ENCODE peak calls at places on chromosomes 2 and 18, in eight cellular contexts. V is neural progenitor cell, X is GM23248, W is cardiac muscle cell, N is HCT116, J is body of pancreas, L is pancreas, T is mesenchymal stem cell. P is an unnamed sample. For H3K4me1 and H3K9me3, the result is how much of the 10 kb centered on the place peaks cover.

GRCh38 chr2:110106642-110107041 is 9.0 kb downstream of the MALL start:
- DNase-seq in V (no peak), X (peak), W (no peak), N (peak), J (no peak), L (no peak), T (peak), P (no peak)

GRCh38 chr2:166627893-166628292 is 133.8 kb upstream of the SCN7A start:
- DNase-seq in V (no peak), X (no peak), W (peak), N (no peak), J (no peak), L (no peak), T (no peak), P (no peak)

GRCh38 chr18:75213610-75214009 is 3.0 kb downstream of the TSHZ1 start:
- DNase-seq in V (no peak), X (peak), W (no peak), N (no peak), J (no peak), L (no peak), T (no peak), P (no peak)

GRCh38 chr2:200253631-200254030 is 52.9 kb upstream of the SPATS2L start:
- DNase-seq in V (no peak), X (peak), W (no peak), N (no peak), J (peak), L (no peak), T (peak), P (no peak)

GRCh38 chr2:40353236-40353635 is 98.7 kb downstream of the SLC8A1 start:
- DNase-seq in V (no peak), X (peak), W (no peak), N (no peak), J (no peak), L (no peak), T (no peak), P (no peak)

GRCh38 chr2:70133521-70134348 is 46.5 kb downstream of the PCBP1 start:
- DNase-seq in V (no peak), X (no peak), W (no peak), N (no peak), J (no peak), L (no peak), T (no peak), P (peak)

GRCh38 chr2:212520340-212520739 is 18.3 kb downstream of the ERBB4 start:
- DNase-seq in V (peak), X (peak), W (no peak), N (peak), J (no peak), L (no peak), T (peak), P (no peak)

GRCh38 chr2:207619764-207620203 is 5.4 kb downstream of the METTL21A start:
- DNase-seq in V (no peak), X (no peak), W (no peak), N (no peak), J (no peak), L (no peak), T (peak), P (no peak)

GRCh38 chr2:190069936-190070696 is 7.6 kb upstream of the MSTN start:
- DNase-seq in V (peak), X (peak), W (peak), N (peak), J (peak), L (no peak), T (peak), P (peak)

GRCh38 chr2:209578394-209579006 is 154.7 kb downstream of the MAP2 start:
- DNase-seq in V (no peak), X (no peak), W (no peak), N (no peak), J (no peak), L (no peak), T (no peak), P (no peak)

GRCh38 chr2:202036601-202037037 is 3.0 kb downstream of the FZD7 start:
- DNase-seq in V (peak), X (peak), W (peak), N (no peak), J (no peak), L (no peak), T (peak), P (no peak)

GRCh38 chr2:190359896-190360376 is 16.5 kb downstream of the INPP1 start:
- DNase-seq in V (peak), X (peak), W (peak), N (no peak), J (peak), L (no peak), T (peak), P (peak)

GRCh38 chr2:230312638-230313037 is 14.4 kb upstream of the SP140L start:
- DNase-seq in V (peak), X (peak), W (no peak), N (no peak), J (no peak), L (no peak), T (no peak), P (no peak)

GRCh38 chr18:58674863-58675472 is 3.7 kb downstream of the MALT1 start:
- DNase-seq in V (no peak), X (peak), W (no peak), N (no peak), J (no peak), L (no peak), T (peak), P (no peak)

GRCh38 chr2:213199871-213200270 is 48.5 kb upstream of the IKZF2 start:
- DNase-seq in V (no peak), X (peak), W (no peak), N (no peak), J (no peak), L (no peak), T (peak), P (no peak)

GRCh38 chr18:67788784-67789545 is 272.4 kb upstream of the DSEL start:
- DNase-seq in V (no peak), X (no peak), W (no peak), N (no peak), J (no peak), L (no peak), T (no peak), P (no peak)

GRCh38 chr2:168392031-168392430 is 64.0 kb upstream of the CERS6 start:
- DNase-seq in V (no peak), X (peak), W (no peak), N (no peak), J (no peak), L (no peak), T (no peak), P (no peak)

GRCh38 chr2:96933528-96933927 is 52.9 kb downstream of the FAM178B start:
- DNase-seq in V (peak), X (no peak), W (no peak), N (no peak), J (no peak), L (no peak), T (no peak), P (no peak)

GRCh38 chr2:206915136-206915535 is 24.2 kb upstream of the CPO start:
- DNase-seq in V (no peak), X (peak), W (no peak), N (peak), J (no peak), L (no peak), T (peak), P (no peak)

GRCh38 chr2:143428700-143429099 is 299.5 kb downstream of the ARHGAP15 start:
- DNase-seq in V (no peak), X (peak), W (no peak), N (no peak), J (no peak), L (no peak), T (no peak), P (no peak)

GRCh38 chr2:20225294-20226151 is 593 bp upstream of the SDC1 start:
- DNase-seq in V (peak), X (peak), W (peak), N (peak), J (peak), L (peak), T (peak), P (no peak)

GRCh38 chr18:33761363-33761762 is 183.3 kb downstream of the ASXL3 start:
- DNase-seq in V (peak), X (peak), W (peak), N (no peak), J (peak), L (no peak), T (peak), P (no peak)

GRCh38 chr2:140013556-140014270 is 1233.5 kb upstream of the NXPH2 start:
- DNase-seq in V (no peak), X (no peak), W (no peak), N (no peak), J (no peak), L (no peak), T (no peak), P (no peak)

GRCh38 chr2:231475965-231476364 is 11.7 kb upstream of the NCL start:
- DNase-seq in V (no peak), X (no peak), W (no peak), N (no peak), J (no peak), L (no peak), T (no peak), P (no peak)

GRCh38 chr2:158099716-158100115 is 2.0 kb upstream of the UPP2 start:
- DNase-seq in V (no peak), X (peak), W (no peak), N (no peak), J (no peak), L (no peak), T (no peak), P (no peak)

GRCh38 chr2:241854342-241855244 is 4.1 kb downstream of the PDCD1 start:
- DNase-seq in V (no peak), X (no peak), W (no peak), N (no peak), J (no peak), L (peak), T (no peak), P (no peak)

GRCh38 chr18:1487457-1487856 is 582.8 kb downstream of the ADCYAP1 start:
- DNase-seq in V (no peak), X (no peak), W (peak), N (no peak), J (no peak), L (no peak), T (no peak), P (no peak)

GRCh38 chr2:54845514-54845913 is 122.1 kb downstream of the EML6 start:
- DNase-seq in V (no peak), X (peak), W (peak), N (no peak), J (no peak), L (no peak), T (peak), P (no peak)

GRCh38 chr2:47041065-47041464 is 114.0 kb downstream of the STPG4 start:
- DNase-seq in V (no peak), X (no peak), W (peak), N (no peak), J (no peak), L (no peak), T (peak), P (no peak)

GRCh38 chr18:66196805-66197204 is 407.1 kb downstream of the CDH19 start:
- DNase-seq in V (no peak), X (no peak), W (no peak), N (no peak), J (no peak), L (no peak), T (no peak), P (no peak)

GRCh38 chr2:39107156-39107555 is 13.7 kb downstream of the SOS1 start:
- DNase-seq in V (peak), X (no peak), W (peak), N (no peak), J (no peak), L (no peak), T (peak), P (no peak)

DNA sequence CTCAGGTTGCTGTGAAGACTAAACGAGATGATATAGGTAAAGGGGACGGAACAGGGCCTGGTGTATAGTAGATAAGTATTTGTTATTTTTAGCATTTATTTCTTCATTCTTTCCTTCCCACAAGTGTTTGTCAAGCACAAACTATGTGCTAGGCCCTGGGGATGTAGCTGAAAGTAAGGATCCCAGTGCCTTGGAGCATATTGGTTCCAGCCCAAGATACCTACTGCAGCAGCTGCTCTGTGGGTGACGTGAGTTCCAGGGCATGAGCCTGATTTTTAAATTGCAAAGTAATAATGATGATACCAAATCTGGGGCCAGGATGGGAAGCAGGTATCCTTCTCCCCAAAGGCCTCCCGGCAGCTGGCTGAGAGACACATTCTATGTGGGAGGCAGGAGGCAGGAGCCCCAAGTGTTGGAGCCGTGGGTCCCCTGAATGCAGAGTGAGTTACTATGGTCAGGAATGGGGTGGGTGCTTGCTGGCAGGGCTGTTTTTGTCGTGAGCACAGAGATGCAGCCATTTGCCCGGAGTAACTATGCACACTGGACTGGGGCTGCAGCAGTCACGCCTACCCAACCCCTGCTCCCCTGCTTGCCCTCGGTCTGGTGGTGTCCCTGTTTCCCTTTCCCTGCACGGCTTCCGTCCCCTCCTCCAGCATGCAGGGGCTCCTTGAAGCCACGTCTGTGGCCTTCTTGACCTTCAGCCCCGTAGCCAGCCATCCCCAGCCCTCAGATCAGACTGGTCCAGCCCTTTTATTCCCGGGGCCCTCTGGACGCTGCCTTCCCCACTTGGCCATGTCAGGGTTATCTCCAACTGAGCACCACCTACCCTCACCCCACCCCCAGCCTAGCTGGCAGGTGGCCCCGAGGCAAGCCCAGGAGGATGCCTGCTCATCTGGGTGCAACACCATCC is 52.4 kb downstream of the INHBB start:
- DNase-seq in V (no peak), X (peak), W (no peak), N (no peak), J (no peak), L (peak), T (peak), P (no peak)
- H3K4me1 ChIP-seq in V (under half), X (under half), W (under half), N (under half), J (under half), L (under half), T (under half), P (under half)

GRCh38 chr2:74415762-74416395 is 5.5 kb downstream of the C2orf81 start:
- DNase-seq in V (no peak), X (peak), W (no peak), N (no peak), J (no peak), L (no peak), T (no peak), P (no peak)

GRCh38 chr2:74413001-74413698 is 8.3 kb downstream of the C2orf81 start:
- DNase-seq in V (no peak), X (no peak), W (no peak), N (no peak), J (no peak), L (no peak), T (no peak), P (no peak)

GRCh38 chr2:74416721-74417120 is 4.7 kb downstream of the C2orf81 start:
- DNase-seq in V (no peak), X (no peak), W (no peak), N (no peak), J (no peak), L (no peak), T (no peak), P (no peak)

GRCh38 chr2:74414913-74415761 is 6.3 kb downstream of the C2orf81 start:
- DNase-seq in V (no peak), X (peak), W (no peak), N (no peak), J (peak), L (peak), T (no peak), P (no peak)

GRCh38 chr2:74414475-74414874 is 6.9 kb downstream of the C2orf81 start:
- DNase-seq in V (no peak), X (no peak), W (no peak), N (no peak), J (no peak), L (no peak), T (no peak), P (no peak)
- H3K4me3 ChIP-seq in V (no peak), X (peak), W (no peak), N (no peak), J (no peak), L (no peak), T (no peak), P (peak)

GRCh38 chr18:13700153-13700552 is 26.2 kb downstream of the FAM210A start:
- DNase-seq in V (no peak), X (no peak), W (no peak), N (no peak), J (no peak), L (no peak), T (no peak), P (no peak)
- H3K9me3 ChIP-seq in V (under half), X (under half), W (under half), N (under half), J (under half), L (under half), T (under half), P (under half)

GRCh38 chr2:108571262-108571661 is 37.0 kb downstream of the LIMS1 start:
- DNase-seq in V (no peak), X (no peak), W (no peak), N (no peak), J (no peak), L (no peak), T (peak), P (no peak)

GRCh38 chr2:108574332-108574731 is 40.1 kb downstream of the LIMS1 start:
- DNase-seq in V (no peak), X (no peak), W (no peak), N (no peak), J (no peak), L (no peak), T (no peak), P (no peak)

GRCh38 chr2:108565778-108566375 is 31.6 kb downstream of the LIMS1 start:
- DNase-seq in V (no peak), X (no peak), W (no peak), N (no peak), J (no peak), L (no peak), T (no peak), P (no peak)

GRCh38 chr2:108573070-108573469 is 38.8 kb downstream of the LIMS1 start:
- DNase-seq in V (no peak), X (peak), W (no peak), N (no peak), J (no peak), L (no peak), T (peak), P (no peak)

DNA sequence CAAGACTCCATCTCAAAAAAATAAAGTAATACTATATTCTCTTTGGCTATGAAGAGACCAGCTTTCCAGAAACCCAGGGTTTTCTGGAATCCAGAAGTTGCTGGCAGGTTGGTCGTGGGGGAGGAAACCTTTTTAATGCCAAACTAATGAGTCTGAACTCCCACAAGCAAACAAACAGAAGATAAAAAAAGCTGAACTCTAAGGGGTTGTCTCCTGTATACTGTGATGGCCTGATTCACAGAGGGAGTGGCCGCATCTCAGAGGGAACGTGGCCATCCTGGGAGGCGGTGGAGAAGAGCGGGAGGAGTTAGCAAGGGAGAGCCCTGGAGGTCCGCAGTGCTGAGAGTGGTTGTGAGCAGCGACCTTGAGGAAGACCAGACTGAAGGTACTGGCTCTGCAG is 36.1 kb downstream of the LIMS1 start:
- DNase-seq in V (no peak), X (peak), W (no peak), N (no peak), J (no peak), L (no peak), T (peak), P (no peak)
- H3K4me1 ChIP-seq in V (under half), X (half or more), W (under half), N (under half), J (under half), L (under half), T (under half), P (under half)

GRCh38 chr2:11481426-11481788 is 15.4 kb upstream of the E2F6 start:
- DNase-seq in V (peak), X (no peak), W (no peak), N (no peak), J (no peak), L (no peak), T (no peak), P (no peak)
- H3K4me3 ChIP-seq in V (peak), X (no peak), W (no peak), N (no peak), J (no peak), L (no peak), T (no peak), P (no peak)

DNA sequence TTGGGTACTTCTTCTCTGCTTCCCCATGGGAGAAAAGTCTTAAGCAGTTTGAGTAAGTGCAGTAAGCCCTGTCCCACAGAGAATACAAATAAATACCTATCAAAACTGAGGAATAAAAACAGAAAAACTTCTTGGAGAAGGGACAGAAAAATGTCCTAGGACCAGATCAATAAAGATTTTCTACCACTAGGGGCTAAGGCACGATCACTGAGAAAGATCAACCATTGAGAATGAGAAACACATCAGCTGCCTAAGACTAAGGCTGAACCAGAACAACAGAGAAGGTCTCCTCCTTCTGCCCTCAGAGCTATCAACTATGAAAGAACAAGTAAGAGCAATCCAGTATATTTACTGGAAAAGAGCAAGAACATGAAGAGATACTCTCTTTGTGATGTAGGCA is 763.6 kb upstream of the LRRTM1 start:
- DNase-seq in V (no peak), X (no peak), W (no peak), N (no peak), J (no peak), L (no peak), T (no peak), P (no peak)
- H3K9me3 ChIP-seq in V (under half), X (under half), W (under half), N (under half), J (under half), L (under half), T (under half), P (under half)